ENCODE peak calls at places on chromosomes 13 and 19, in five cellular contexts. V is kidney epithelial cell, W is fibroblast of pulmonary artery, R is cardiac muscle cell, Z is HFF-Myc. C is an unnamed sample.

GRCh38 chr13:110300090-110300815 is 6.7 kb downstream of the COL4A1 start:
- DNase-seq in V (no peak), W (no peak), Z (no peak), R (no peak), C (no peak)

GRCh38 chr19:40512473-40513344 is 45.9 kb downstream of the SPTBN4 start:
- DNase-seq in Z (no peak), V (no peak), W (peak; percentile 9), R (peak; percentile 70), C (peak; percentile 13)

GRCh38 chr13:61908906-61909305 is 493.3 kb upstream of the PCDH20 start:
- DNase-seq in Z (no peak), V (no peak), R (no peak), W (no peak), C (no peak)

GRCh38 chr13:112715715-112716460 is 26.1 kb downstream of the ATP11A start:
- DNase-seq in W (no peak), V (no peak), Z (no peak), R (no peak), C (no peak)

GRCh38 chr13:35699181-35699580 is 222.7 kb upstream of the MAB21L1 start:
- DNase-seq in V (no peak), Z (no peak), W (no peak), R (no peak), C (peak; percentile 81)

GRCh38 chr19:40744554-40745401 is 5.5 kb downstream of the ACTMAP start:
- DNase-seq in R (peak; percentile 14), V (no peak), W (no peak), Z (no peak), C (peak; percentile 5)

GRCh38 chr19:58123354-58123753 is 25.3 kb upstream of the ZSCAN18 start:
- DNase-seq in V (no peak), R (no peak), W (no peak), Z (no peak), C (no peak)

GRCh38 chr13:30169442-30169841 is 137.9 kb downstream of the KATNAL1 start:
- DNase-seq in V (no peak), R (no peak), W (no peak), Z (no peak), C (no peak)

GRCh38 chr13:38733146-38733545 is 46.3 kb downstream of the FREM2 start:
- DNase-seq in W (no peak), Z (no peak), R (no peak), V (no peak), C (no peak)

GRCh38 chr19:58575183-58576041 is 2.3 kb upstream of the MZF1 start:
- DNase-seq in R (peak; percentile 95), V (no peak), W (peak; percentile 93), Z (peak; percentile 68), C (peak; percentile 91)

GRCh38 chr13:96749825-96750224 is 244.5 kb downstream of the OXGR1 start:
- DNase-seq in V (no peak), R (no peak), W (no peak), Z (no peak), C (no peak)

GRCh38 chr13:20924758-20925394 is 22.3 kb upstream of the XPO4 start:
- DNase-seq in Z (peak; percentile 65), R (peak; percentile 94), V (peak; percentile 67), W (peak; percentile 91), C (peak; percentile 78)

GRCh38 chr19:19568802-19569756 is 31.0 kb downstream of the CILP2 start:
- DNase-seq in R (no peak), V (no peak), Z (no peak), W (peak; percentile 16), C (peak; percentile 50)

GRCh38 chr19:29376855-29377354 is 148.9 kb upstream of the VSTM2B start:
- DNase-seq in R (no peak), W (no peak), Z (no peak), V (no peak), C (no peak)

GRCh38 chr13:29676941-29677452 is 81.5 kb upstream of the SLC7A1 start:
- DNase-seq in W (no peak), V (no peak), R (no peak), Z (no peak), C (peak; percentile 47)

GRCh38 chr13:91356919-91357612 is 9.6 kb downstream of the MIR17HG start:
- DNase-seq in Z (no peak), R (no peak), W (no peak), V (no peak), C (no peak)

GRCh38 chr13:24503376-24503690 is 9.2 kb downstream of the PARP4 start:
- DNase-seq in Z (no peak), V (no peak), R (peak; percentile 5), W (no peak), C (no peak)

GRCh38 chr19:13974073-13974472 is 21.8 kb downstream of the DCAF15 start:
- DNase-seq in Z (no peak), W (peak; percentile 23), R (peak; percentile 78), V (peak; percentile 59), C (no peak)

GRCh38 chr19:14786421-14786851 is 8.1 kb upstream of the ADGRE2 start:
- DNase-seq in R (peak; percentile 25), W (peak; percentile 9), Z (no peak), V (no peak), C (no peak)

GRCh38 chr13:86020350-86021002 is 221.3 kb upstream of the SLITRK6 start:
- DNase-seq in W (peak; percentile 87), V (peak; percentile 57), Z (no peak), R (peak; percentile 7), C (no peak)

GRCh38 chr19:13060964-13061927 is 41.4 kb downstream of the LYL1 start:
- DNase-seq in Z (no peak), R (peak; percentile 92), W (peak; percentile 78), V (no peak), C (peak; percentile 61)

GRCh38 chr19:34757441-34757840 is 15.6 kb downstream of the ZNF599 start:
- DNase-seq in W (no peak), V (no peak), R (no peak), Z (no peak), C (no peak)

GRCh38 chr13:37806666-37807065 is 62.9 kb downstream of the TRPC4 start:
- DNase-seq in Z (no peak), V (no peak), R (no peak), W (no peak), C (no peak)

GRCh38 chr13:71148391-71148790 is 718.6 kb downstream of the DACH1 start:
- DNase-seq in W (no peak), R (no peak), Z (no peak), V (no peak), C (no peak)

GRCh38 chr13:110856941-110857835 is 57.7 kb downstream of the ANKRD10 start:
- DNase-seq in W (no peak), Z (no peak), V (no peak), R (no peak), C (no peak)

GRCh38 chr13:34748561-34748960 is 193.5 kb upstream of the NBEA start:
- DNase-seq in W (no peak), R (no peak), V (peak; percentile 62), Z (no peak), C (no peak)

GRCh38 chr13:73039201-73040108 is 19.4 kb upstream of the KLF5 start:
- DNase-seq in R (no peak), V (no peak), Z (no peak), W (no peak), C (peak; percentile 51)

GRCh38 chr13:110524484-110525254 is 36.9 kb downstream of the RAB20 start:
- DNase-seq in W (no peak), Z (no peak), V (no peak), R (no peak), C (no peak)

GRCh38 chr19:34355201-34355600 is 9.8 kb upstream of the GPI start:
- DNase-seq in R (no peak), Z (no peak), V (no peak), W (no peak), C (no peak)

GRCh38 chr13:87669379-87669978 is 1.7 kb upstream of the SLITRK5 start:
- DNase-seq in Z (no peak), V (no peak), W (peak; percentile 42), R (peak; percentile 36), C (no peak)

GRCh38 chr13:76687467-76687866 is 198.7 kb downstream of the KCTD12 start:
- DNase-seq in Z (no peak), W (no peak), V (no peak), R (no peak), C (no peak)

GRCh38 chr19:39949026-39949747 is 14.8 kb upstream of the FCGBP start:
- DNase-seq in W (no peak), R (no peak), Z (no peak), V (no peak), C (no peak)

DNA sequence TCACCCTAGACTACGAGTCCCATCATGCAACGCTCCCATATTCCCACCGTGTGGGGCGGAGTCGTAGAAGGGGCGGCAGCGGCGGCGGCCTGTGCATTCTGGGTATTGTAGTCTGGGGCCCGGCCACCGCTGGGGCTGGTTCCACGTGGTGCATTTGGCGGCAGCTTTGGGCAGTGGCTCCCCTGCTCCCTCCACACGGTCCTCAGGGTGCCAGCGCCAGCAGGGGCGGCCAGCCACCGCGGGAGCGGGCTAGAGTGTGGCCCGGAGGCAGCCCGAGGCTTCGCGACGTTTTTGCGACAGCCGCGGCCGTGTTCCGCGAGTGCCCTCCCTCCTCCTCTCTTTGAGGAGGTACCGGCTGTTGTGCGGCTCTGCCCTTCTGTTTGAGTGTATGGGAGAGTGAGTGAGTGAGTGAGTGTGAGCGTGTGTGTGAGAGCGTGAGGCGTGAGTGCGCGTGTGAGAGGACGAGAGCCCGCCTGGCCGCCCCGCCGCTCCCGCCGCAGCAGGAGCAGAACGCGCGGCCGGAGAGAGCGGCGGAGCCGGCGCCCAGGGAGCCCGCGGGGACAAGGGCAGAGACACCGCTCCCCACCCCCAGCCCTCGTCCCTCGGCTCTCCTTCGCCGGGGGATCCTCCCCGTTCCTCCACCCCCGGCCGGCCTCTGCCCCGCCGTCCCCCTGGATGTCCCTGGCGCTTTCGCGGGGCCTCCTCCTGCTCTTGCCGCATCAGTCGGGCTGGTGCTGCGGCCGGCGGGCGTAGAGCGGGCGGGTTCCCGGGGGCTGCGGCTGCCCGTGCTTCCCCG is at the start of gene CDK8:
- DNase-seq in Z (peak; percentile 72), V (peak; percentile 47), R (peak; percentile 90), W (peak; percentile 93), C (peak; percentile 94)
- TF ChIP-seq CTCF in Z (no peak), V (no peak), R (no peak), W (no peak), C (no peak)

DNA sequence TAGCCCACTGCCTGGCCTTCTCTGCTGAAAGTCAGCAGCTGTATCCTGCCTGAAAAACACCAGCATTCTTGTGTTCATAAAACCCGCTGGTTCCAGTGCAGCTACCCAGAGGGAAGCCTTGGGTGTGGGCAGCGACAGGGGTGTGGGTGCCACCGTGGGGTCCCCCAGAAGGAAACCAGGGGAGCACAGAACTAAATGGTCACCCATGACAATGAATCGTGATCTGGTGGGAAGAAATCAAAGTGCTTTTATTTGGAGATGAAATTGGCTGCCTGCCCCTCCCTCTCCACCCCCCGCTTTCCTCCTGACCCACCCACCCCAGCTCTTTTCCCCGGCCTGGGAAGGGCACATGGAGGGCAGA is 13.7 kb downstream of the RASA3 start:
- DNase-seq in W (peak; percentile 64), Z (no peak), V (peak; percentile 71), R (no peak), C (peak; percentile 67)
- H3K4me3 ChIP-seq in W (peak overlapping the region; percentile 34), Z (peak overlapping the region; percentile 19), V (no peak overlapping the region), R (no peak overlapping the region), C (peak overlapping the region; percentile 43)

GRCh38 chr19:43503501-43504425 is 783 bp downstream of the PHLDB3 start:
- DNase-seq in V (no peak), Z (peak; percentile 67), R (peak; percentile 98), W (peak; percentile 86), C (peak; percentile 84)
- TF ChIP-seq CTCF in V (no peak), Z (no peak), R (no peak), W (no peak), C (no peak)

GRCh38 chr19:3403489-3404323 is 37.3 kb downstream of the NFIC start:
- DNase-seq in W (peak; percentile 95), R (peak; percentile 96), Z (peak; percentile 78), V (no peak), C (peak; percentile 99)
- H3K4me3 ChIP-seq in W (no peak overlapping the region), R (no peak overlapping the region), Z (peak overlapping the region; percentile 31), V (no peak overlapping the region), C (peak overlapping the region; percentile 54)

GRCh38 chr19:27777726-27778125 is 1435.2 kb downstream of the UQCRFS1 start:
- DNase-seq in Z (no peak), R (no peak), V (no peak), W (no peak), C (no peak)
- TF ChIP-seq CTCF in Z (peak; percentile 33), R (no peak), V (no peak), W (peak; percentile 14), C (no peak)